ENCODE peak calls at places on chromosomes 1 and 21, in six cellular contexts. One of them, this sample, is unnamed.

GRCh38 chr21:36788116-36788515 is 89.2 kb downstream of the SIM2 start:
- DNase-seq in iPS-NIHi11: no peak
- DNase-seq in GM04504: no peak
- DNase-seq in iris pigment epithelial cell: peak; percentile 67
- DNase-seq in NCI-H1694: no peak
- DNase-seq in CD8-positive, alpha-beta memory T cell: no peak
- DNase-seq in this sample: peak; percentile 71

GRCh38 chr1:19682257-19682656 is 17.6 kb downstream of the HTR6 start:
- DNase-seq in iPS-NIHi11: no peak
- DNase-seq in GM04504: peak; percentile 82
- DNase-seq in iris pigment epithelial cell: peak; percentile 80
- DNase-seq in NCI-H1694: no peak
- DNase-seq in CD8-positive, alpha-beta memory T cell: no peak
- DNase-seq in this sample: peak; percentile 60

GRCh38 chr1:109432336-109432735 is 6.1 kb upstream of the PSMA5 start:
- DNase-seq in iPS-NIHi11: no peak
- DNase-seq in GM04504: peak; percentile 51
- DNase-seq in iris pigment epithelial cell: peak; percentile 8
- DNase-seq in NCI-H1694: no peak
- DNase-seq in CD8-positive, alpha-beta memory T cell: no peak
- DNase-seq in this sample: no peak

GRCh38 chr1:11527541-11528452 is 48.8 kb downstream of the DISP3 start:
- DNase-seq in iPS-NIHi11: peak; percentile 3
- DNase-seq in GM04504: no peak
- DNase-seq in iris pigment epithelial cell: no peak
- DNase-seq in NCI-H1694: no peak
- DNase-seq in CD8-positive, alpha-beta memory T cell: no peak
- DNase-seq in this sample: no peak

GRCh38 chr1:67883069-67883468 is 49.8 kb upstream of the GNG12 start:
- DNase-seq in iPS-NIHi11: no peak
- DNase-seq in GM04504: peak; percentile 38
- DNase-seq in iris pigment epithelial cell: peak; percentile 82
- DNase-seq in NCI-H1694: no peak
- DNase-seq in CD8-positive, alpha-beta memory T cell: no peak
- DNase-seq in this sample: peak; percentile 83

GRCh38 chr1:6113116-6113515 is 67.0 kb downstream of the CHD5 start:
- DNase-seq in iPS-NIHi11: no peak
- DNase-seq in GM04504: no peak
- DNase-seq in iris pigment epithelial cell: no peak
- DNase-seq in NCI-H1694: no peak
- DNase-seq in CD8-positive, alpha-beta memory T cell: no peak
- DNase-seq in this sample: no peak

GRCh38 chr1:91501527-91501859 is 842 bp downstream of the CDC7 start:
- DNase-seq in iPS-NIHi11: peak; percentile 41
- DNase-seq in GM04504: no peak
- DNase-seq in iris pigment epithelial cell: peak; percentile 55
- DNase-seq in NCI-H1694: peak; percentile 86
- DNase-seq in CD8-positive, alpha-beta memory T cell: no peak
- DNase-seq in this sample: no peak

GRCh38 chr1:52955129-52955970 is 28.3 kb downstream of the SCP2 start:
- DNase-seq in iPS-NIHi11: no peak
- DNase-seq in GM04504: peak; percentile 92
- DNase-seq in iris pigment epithelial cell: peak; percentile 80
- DNase-seq in NCI-H1694: no peak
- DNase-seq in CD8-positive, alpha-beta memory T cell: no peak
- DNase-seq in this sample: peak; percentile 87

GRCh38 chr1:230495891-230496385 is 69.8 kb upstream of the PGBD5 start:
- DNase-seq in iPS-NIHi11: no peak
- DNase-seq in GM04504: no peak
- DNase-seq in iris pigment epithelial cell: no peak
- DNase-seq in NCI-H1694: no peak
- DNase-seq in CD8-positive, alpha-beta memory T cell: no peak
- DNase-seq in this sample: no peak

GRCh38 chr1:16183157-16183556 is 27.3 kb upstream of the EPHA2 start:
- DNase-seq in iPS-NIHi11: no peak
- DNase-seq in GM04504: peak; percentile 66
- DNase-seq in iris pigment epithelial cell: peak; percentile 95
- DNase-seq in NCI-H1694: no peak
- DNase-seq in CD8-positive, alpha-beta memory T cell: no peak
- DNase-seq in this sample: peak; percentile 60

GRCh38 chr1:9107156-9107555 is 21.7 kb downstream of the GPR157 start:
- DNase-seq in iPS-NIHi11: no peak
- DNase-seq in GM04504: no peak
- DNase-seq in iris pigment epithelial cell: no peak
- DNase-seq in NCI-H1694: no peak
- DNase-seq in CD8-positive, alpha-beta memory T cell: no peak
- DNase-seq in this sample: no peak

GRCh38 chr1:235708390-235708962 is 58.9 kb upstream of the GNG4 start:
- DNase-seq in iPS-NIHi11: no peak
- DNase-seq in GM04504: peak; percentile 24
- DNase-seq in iris pigment epithelial cell: peak; percentile 41
- DNase-seq in NCI-H1694: no peak
- DNase-seq in CD8-positive, alpha-beta memory T cell: no peak
- DNase-seq in this sample: peak; percentile 95

GRCh38 chr1:23592209-23592905 is 33.1 kb upstream of the ID3 start:
- DNase-seq in iPS-NIHi11: no peak
- DNase-seq in GM04504: no peak
- DNase-seq in iris pigment epithelial cell: no peak
- DNase-seq in NCI-H1694: peak; percentile 81
- DNase-seq in CD8-positive, alpha-beta memory T cell: no peak
- DNase-seq in this sample: peak; percentile 32

GRCh38 chr1:63662056-63662836 is 69.0 kb downstream of the PGM1 start:
- DNase-seq in iPS-NIHi11: no peak
- DNase-seq in GM04504: peak; percentile 44
- DNase-seq in iris pigment epithelial cell: peak; percentile 87
- DNase-seq in NCI-H1694: no peak
- DNase-seq in CD8-positive, alpha-beta memory T cell: no peak
- DNase-seq in this sample: peak; percentile 79

GRCh38 chr1:3186526-3186921 is 117.5 kb downstream of the PRDM16 start:
- DNase-seq in iPS-NIHi11: no peak
- DNase-seq in GM04504: no peak
- DNase-seq in iris pigment epithelial cell: peak; percentile 75
- DNase-seq in NCI-H1694: no peak
- DNase-seq in CD8-positive, alpha-beta memory T cell: no peak
- DNase-seq in this sample: peak; percentile 70

GRCh38 chr21:38244885-38245869 is 11.6 kb upstream of the KCNJ15 start:
- DNase-seq in iPS-NIHi11: no peak
- DNase-seq in GM04504: peak; percentile 93
- DNase-seq in iris pigment epithelial cell: peak; percentile 98
- DNase-seq in NCI-H1694: no peak
- DNase-seq in CD8-positive, alpha-beta memory T cell: no peak
- DNase-seq in this sample: peak; percentile 99

GRCh38 chr1:5941671-5942070 is 50.6 kb downstream of the NPHP4 start:
- DNase-seq in iPS-NIHi11: no peak
- DNase-seq in GM04504: no peak
- DNase-seq in iris pigment epithelial cell: no peak
- DNase-seq in NCI-H1694: no peak
- DNase-seq in CD8-positive, alpha-beta memory T cell: no peak
- DNase-seq in this sample: no peak

GRCh38 chr1:204286841-204287387 is 72.8 kb downstream of the PLEKHA6 start:
- DNase-seq in iPS-NIHi11: no peak
- DNase-seq in GM04504: no peak
- DNase-seq in iris pigment epithelial cell: no peak
- DNase-seq in NCI-H1694: no peak
- DNase-seq in CD8-positive, alpha-beta memory T cell: peak; percentile 28
- DNase-seq in this sample: peak; percentile 60

GRCh38 chr1:212606734-212607205 is 1.8 kb upstream of the ATF3 start:
- DNase-seq in iPS-NIHi11: no peak
- DNase-seq in GM04504: no peak
- DNase-seq in iris pigment epithelial cell: peak; percentile 18
- DNase-seq in NCI-H1694: no peak
- DNase-seq in CD8-positive, alpha-beta memory T cell: peak; percentile 46
- DNase-seq in this sample: peak; percentile 62

GRCh38 chr1:43619314-43619790 is 30.6 kb upstream of the KDM4A start:
- DNase-seq in iPS-NIHi11: no peak
- DNase-seq in GM04504: no peak
- DNase-seq in iris pigment epithelial cell: no peak
- DNase-seq in NCI-H1694: no peak
- DNase-seq in CD8-positive, alpha-beta memory T cell: no peak
- DNase-seq in this sample: no peak

GRCh38 chr1:247905899-247906503 is 10.6 kb downstream of the OR2W3 start:
- DNase-seq in iPS-NIHi11: no peak
- DNase-seq in GM04504: no peak
- DNase-seq in iris pigment epithelial cell: no peak
- DNase-seq in NCI-H1694: no peak
- DNase-seq in CD8-positive, alpha-beta memory T cell: no peak
- DNase-seq in this sample: no peak

GRCh38 chr1:9289724-9290493 is 2.8 kb upstream of the SPSB1 start:
- DNase-seq in iPS-NIHi11: no peak
- DNase-seq in GM04504: peak; percentile 79
- DNase-seq in iris pigment epithelial cell: peak; percentile 94
- DNase-seq in NCI-H1694: no peak
- DNase-seq in CD8-positive, alpha-beta memory T cell: no peak
- DNase-seq in this sample: peak; percentile 86

GRCh38 chr1:222815367-222815765 is 527 bp downstream of the DISP1 start:
- DNase-seq in iPS-NIHi11: no peak
- DNase-seq in GM04504: no peak
- DNase-seq in iris pigment epithelial cell: peak; percentile 27
- DNase-seq in NCI-H1694: no peak
- DNase-seq in CD8-positive, alpha-beta memory T cell: peak; percentile 35
- DNase-seq in this sample: peak; percentile 63

GRCh38 chr1:59779949-59780348 is 34.8 kb upstream of the HOOK1 start:
- DNase-seq in iPS-NIHi11: peak; percentile 21
- DNase-seq in GM04504: no peak
- DNase-seq in iris pigment epithelial cell: no peak
- DNase-seq in NCI-H1694: no peak
- DNase-seq in CD8-positive, alpha-beta memory T cell: no peak
- DNase-seq in this sample: no peak

GRCh38 chr1:15684468-15685283 is 556 bp downstream of the PLEKHM2 start:
- DNase-seq in iPS-NIHi11: peak; percentile 72
- DNase-seq in GM04504: no peak
- DNase-seq in iris pigment epithelial cell: peak; percentile 28
- DNase-seq in NCI-H1694: no peak
- DNase-seq in CD8-positive, alpha-beta memory T cell: peak; percentile 29
- DNase-seq in this sample: peak; percentile 34

GRCh38 chr1:7588457-7588827 is 182.7 kb upstream of the VAMP3 start:
- DNase-seq in iPS-NIHi11: no peak
- DNase-seq in GM04504: no peak
- DNase-seq in iris pigment epithelial cell: no peak
- DNase-seq in NCI-H1694: no peak
- DNase-seq in CD8-positive, alpha-beta memory T cell: no peak
- DNase-seq in this sample: no peak

GRCh38 chr1:233158322-233158721 is 137.2 kb downstream of the PCNX2 start:
- DNase-seq in iPS-NIHi11: no peak
- DNase-seq in GM04504: no peak
- DNase-seq in iris pigment epithelial cell: no peak
- DNase-seq in NCI-H1694: no peak
- DNase-seq in CD8-positive, alpha-beta memory T cell: no peak
- DNase-seq in this sample: no peak

GRCh38 chr1:31300193-31300592 is 3.4 kb downstream of the ZCCHC17 start:
- DNase-seq in iPS-NIHi11: no peak
- DNase-seq in GM04504: no peak
- DNase-seq in iris pigment epithelial cell: no peak
- DNase-seq in NCI-H1694: no peak
- DNase-seq in CD8-positive, alpha-beta memory T cell: no peak
- DNase-seq in this sample: no peak

GRCh38 chr1:10280442-10281350 is 70.3 kb downstream of the KIF1B start:
- DNase-seq in iPS-NIHi11: no peak
- DNase-seq in GM04504: peak; percentile 10
- DNase-seq in iris pigment epithelial cell: peak; percentile 53
- DNase-seq in NCI-H1694: no peak
- DNase-seq in CD8-positive, alpha-beta memory T cell: no peak
- DNase-seq in this sample: peak; percentile 31

GRCh38 chr1:115089443-115090340 is at the start of gene TSPAN2:
- DNase-seq in iPS-NIHi11: peak; percentile 93
- DNase-seq in GM04504: no peak
- DNase-seq in iris pigment epithelial cell: peak; percentile 23
- DNase-seq in NCI-H1694: no peak
- DNase-seq in CD8-positive, alpha-beta memory T cell: peak; percentile 63
- DNase-seq in this sample: peak; percentile 70

GRCh38 chr1:70528591-70529333 is 117.7 kb downstream of the CTH start:
- DNase-seq in iPS-NIHi11: peak; percentile 67
- DNase-seq in GM04504: no peak
- DNase-seq in iris pigment epithelial cell: peak; percentile 37
- DNase-seq in NCI-H1694: peak; percentile 28
- DNase-seq in CD8-positive, alpha-beta memory T cell: no peak
- DNase-seq in this sample: peak; percentile 41

GRCh38 chr1:241842565-241842964 is 5.4 kb upstream of the EXO1 start:
- DNase-seq in iPS-NIHi11: no peak
- DNase-seq in GM04504: no peak
- DNase-seq in iris pigment epithelial cell: peak; percentile 69
- DNase-seq in NCI-H1694: no peak
- DNase-seq in CD8-positive, alpha-beta memory T cell: no peak
- DNase-seq in this sample: peak; percentile 69

GRCh38 chr1:54649130-54649898 is 7.7 kb downstream of the MROH7 start:
- DNase-seq in iPS-NIHi11: no peak
- DNase-seq in GM04504: no peak
- DNase-seq in iris pigment epithelial cell: no peak
- DNase-seq in NCI-H1694: no peak
- DNase-seq in CD8-positive, alpha-beta memory T cell: no peak
- DNase-seq in this sample: no peak

This sample was measured in kidney tubule cell.